ENCODE peak calls at places on chromosomes 4 and X, in four cellular contexts. S, D, B and M are unnamed samples.
A peak's percentile ranks its signal among the peaks of the same experiment; 100 is the strongest.

GRCh38 chr4:111066001-111066400 is 443.1 kb upstream of the PITX2 start:
- DNase-seq in S (no peak), D (no peak), B (peak; percentile 3), M (no peak)

GRCh38 chrX:39152106-39152649 is 350.9 kb downstream of the MID1IP1 start:
- DNase-seq in S (peak; percentile 76), D (peak; percentile 67), B (no peak), M (no peak)

GRCh38 chrX:133185938-133186337 is 32.2 kb downstream of the TFDP3 start:
- DNase-seq in S (no peak), D (no peak), B (peak; percentile 79), M (peak; percentile 79)

GRCh38 chr4:100306018-100306417 is 115.8 kb upstream of the DDIT4L start:
- DNase-seq in S (no peak), D (no peak), B (peak; percentile 11), M (peak; percentile 33)

GRCh38 chr4:40675166-40675565 is 45.5 kb upstream of the RBM47 start:
- DNase-seq in S (no peak), D (no peak), B (peak; percentile 27), M (peak; percentile 71)

GRCh38 chrX:15334561-15334960 is 762 bp downstream of the PIGA start:
- DNase-seq in S (no peak), D (no peak), B (peak; percentile 74), M (peak; percentile 44)

GRCh38 chr4:140156529-140157171 is 2.7 kb upstream of the MAML3 start:
- DNase-seq in S (no peak), D (no peak), B (no peak), M (no peak)

GRCh38 chr4:148574941-148575340 is 132.7 kb upstream of the NR3C2 start:
- DNase-seq in S (no peak), D (no peak), B (no peak), M (no peak)

GRCh38 chr4:76831475-76832390 is 66.2 kb downstream of the SOWAHB start:
- DNase-seq in S (no peak), D (no peak), B (no peak), M (peak; percentile 33)

GRCh38 chr4:128782076-128782715 is 27.3 kb upstream of the JADE1 start:
- DNase-seq in S (no peak), D (peak; percentile 24), B (no peak), M (no peak)

GRCh38 chr4:120865985-120866384 is 56.5 kb downstream of the PRDM5 start:
- DNase-seq in S (peak; percentile 29), D (peak; percentile 79), B (peak; percentile 3), M (peak; percentile 85)

GRCh38 chrX:12979630-12980015 is 4.7 kb downstream of the TMSB4X start:
- DNase-seq in S (no peak), D (no peak), B (no peak), M (no peak)

GRCh38 chrX:118540342-118540741 is 44.7 kb downstream of the DOCK11 start:
- DNase-seq in S (no peak), D (no peak), B (no peak), M (no peak)

GRCh38 chr4:40515398-40516293 is 114.0 kb downstream of the RBM47 start:
- DNase-seq in S (peak; percentile 40), D (peak; percentile 11), B (no peak), M (no peak)

GRCh38 chr4:109134921-109135320 is 167.5 kb downstream of the COL25A1 start:
- DNase-seq in S (no peak), D (no peak), B (no peak), M (no peak)

GRCh38 chrX:153981771-153982533 is 9.4 kb downstream of the TMEM187 start:
- DNase-seq in S (no peak), D (no peak), B (no peak), M (no peak)

GRCh38 chr4:108168672-108169562 is at the start of gene LEF1:
- DNase-seq in S (peak; percentile 74), D (peak; percentile 93), B (peak; percentile 67), M (peak; percentile 56)

GRCh38 chr4:74675673-74676279 is 118.5 kb downstream of the BTC start:
- DNase-seq in S (no peak), D (peak; percentile 62), B (peak; percentile 60), M (peak; percentile 63)

GRCh38 chr4:137125011-137125410 is 407.3 kb downstream of the PCDH18 start:
- DNase-seq in S (no peak), D (no peak), B (peak; percentile 12), M (no peak)

GRCh38 chrX:48956728-48957414 is 536 bp downstream of the OTUD5 start:
- DNase-seq in S (no peak), D (peak; percentile 33), B (no peak), M (no peak)

DNA sequence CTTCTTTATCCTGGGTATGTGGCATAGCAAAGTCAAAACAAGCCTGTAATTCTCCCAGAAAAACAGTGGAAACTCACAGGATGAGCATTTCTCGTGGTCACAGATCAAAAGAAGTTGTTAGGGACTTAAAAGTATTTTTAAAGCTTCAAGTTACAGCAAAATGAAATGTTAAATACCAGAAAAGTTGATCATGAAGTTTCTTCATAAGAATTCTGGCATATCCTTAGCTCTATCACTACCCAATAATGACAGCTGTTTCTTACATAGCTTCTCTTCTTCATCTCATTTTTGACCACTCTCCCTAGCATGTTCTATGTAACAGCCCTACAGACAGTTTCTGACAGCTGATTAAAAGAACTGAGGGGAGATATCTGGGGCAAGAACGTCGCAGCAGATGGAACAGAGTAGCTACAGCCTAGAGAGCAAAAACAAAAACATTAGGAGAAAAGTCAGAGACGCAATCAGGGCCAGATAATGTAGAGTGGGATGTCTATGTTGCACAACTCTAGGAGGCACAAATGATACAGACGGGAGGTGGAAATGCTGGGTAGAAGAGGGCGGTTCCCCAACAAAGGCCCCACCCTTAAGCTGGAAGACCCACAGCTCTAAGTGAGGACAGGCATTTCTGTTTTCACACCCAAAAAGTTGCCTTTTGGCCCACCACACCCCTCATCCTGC is 108.6 kb downstream of the CORIN start:
- DNase-seq in S (no peak), D (no peak), B (no peak), M (no peak)
- H3K27ac ChIP-seq in S (no peak overlapping the region), D (no peak overlapping the region), B (no peak overlapping the region), M (no peak overlapping the region)

DNA sequence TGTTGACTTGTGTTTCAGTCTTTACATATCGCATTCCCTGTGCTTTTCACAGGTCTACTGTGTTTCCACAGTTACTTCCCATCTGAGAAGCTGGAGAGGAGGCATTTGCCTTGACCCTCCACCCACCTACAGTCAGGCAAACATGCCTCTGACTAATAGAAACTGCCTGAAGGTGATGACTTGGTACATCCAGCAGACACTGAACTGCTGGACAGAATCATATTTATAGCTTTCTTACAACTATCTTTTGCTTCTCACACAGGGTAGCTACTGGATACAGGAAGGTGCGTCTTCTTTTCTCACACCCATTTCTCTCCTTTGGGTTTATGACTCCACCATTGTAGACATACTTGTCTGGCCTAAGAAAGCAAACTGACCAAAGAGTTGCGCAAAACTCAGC is 58.0 kb downstream of the VGLL1 start:
- DNase-seq in S (no peak), D (no peak), B (peak; percentile 76), M (no peak)
- H3K27ac ChIP-seq in S (no peak overlapping the region), D (no peak overlapping the region), B (no peak overlapping the region), M (no peak overlapping the region)

GRCh38 chrX:47574609-47575325 is 7.5 kb upstream of the TIMP1 start:
- DNase-seq in S (no peak), D (no peak), B (no peak), M (no peak)
- H3K27ac ChIP-seq in S (no peak overlapping the region), D (no peak overlapping the region), B (no peak overlapping the region), M (peak overlapping the region; percentile 80)

GRCh38 chr4:182604161-182604591 is 313.0 kb downstream of the DCTD start:
- DNase-seq in S (no peak), D (no peak), B (no peak), M (peak; percentile 4)
- H3K27ac ChIP-seq in S (no peak overlapping the region), D (no peak overlapping the region), B (no peak overlapping the region), M (no peak overlapping the region)

DNA sequence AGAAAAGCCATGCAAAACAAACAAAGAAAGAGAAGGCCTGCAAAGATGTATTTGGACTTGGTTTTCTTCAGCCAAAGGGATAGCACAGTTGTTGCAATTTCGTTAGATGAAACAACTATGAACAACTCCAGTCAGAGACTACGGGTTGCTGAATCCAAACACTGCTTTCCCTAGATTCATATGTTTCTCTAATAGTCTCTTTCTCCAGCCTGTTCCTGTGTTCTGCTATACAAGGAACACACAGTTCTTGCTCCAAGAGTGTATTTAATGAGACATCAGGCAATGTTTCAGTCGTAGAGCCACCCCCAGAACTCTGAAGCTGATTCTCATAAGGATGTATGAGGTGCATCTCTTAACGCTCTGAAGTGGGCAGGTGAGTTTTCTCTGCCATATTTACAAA is 162.5 kb upstream of the TBL1X start:
- DNase-seq in S (no peak), D (no peak), B (no peak), M (no peak)
- H3K27ac ChIP-seq in S (no peak overlapping the region), D (no peak overlapping the region), B (no peak overlapping the region), M (no peak overlapping the region)

GRCh38 chr4:61379406-61379805 is 179.3 kb downstream of the ADGRL3 start:
- DNase-seq in S (no peak), D (no peak), B (peak; percentile 20), M (no peak)
- H3K27ac ChIP-seq in S (no peak overlapping the region), D (no peak overlapping the region), B (no peak overlapping the region), M (no peak overlapping the region)

GRCh38 chr4:185387957-185388356 is 7.8 kb downstream of the LRP2BP start:
- DNase-seq in S (no peak), D (no peak), B (no peak), M (no peak)
- H3K27ac ChIP-seq in S (no peak overlapping the region), D (no peak overlapping the region), B (no peak overlapping the region), M (no peak overlapping the region)

DNA sequence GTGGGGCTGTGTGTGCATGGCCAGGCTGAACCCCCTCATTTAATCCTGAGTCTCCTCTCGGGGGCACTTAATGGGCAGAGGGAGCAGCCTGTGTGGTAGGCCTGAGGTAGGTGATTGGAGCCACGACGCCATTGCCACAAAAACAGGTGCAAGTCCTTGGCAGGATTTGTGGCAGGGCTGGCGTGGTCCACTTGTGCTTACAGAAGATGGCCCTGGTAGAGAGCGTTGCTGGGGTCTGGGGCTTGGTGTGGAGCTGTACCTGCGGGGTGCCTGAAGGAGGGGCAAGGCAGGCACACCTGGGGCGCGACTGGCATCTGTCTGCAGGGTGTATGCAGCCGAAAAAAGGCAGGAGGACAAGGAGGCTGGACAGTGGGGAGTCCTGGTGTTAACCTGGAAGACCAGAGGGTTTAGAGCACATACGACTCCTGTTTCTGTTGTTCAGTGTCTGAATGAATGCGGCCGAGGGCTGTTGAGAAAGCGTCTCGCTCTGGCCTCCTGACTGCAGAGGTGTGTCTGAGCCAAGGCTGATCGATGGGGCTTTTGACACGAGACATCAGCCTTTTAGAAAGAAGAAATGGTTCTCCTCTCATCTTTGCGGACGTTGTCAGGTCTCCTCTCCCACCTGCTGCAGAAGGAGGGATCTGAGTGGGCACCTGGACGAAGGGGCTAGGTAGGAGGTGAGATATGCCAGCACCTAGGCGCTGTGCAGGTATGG is 52.0 kb downstream of the TBC1D14 start:
- DNase-seq in S (no peak), D (peak; percentile 36), B (no peak), M (no peak)
- H3K27ac ChIP-seq in S (no peak overlapping the region), D (no peak overlapping the region), B (no peak overlapping the region), M (no peak overlapping the region)